ENCODE peak calls at places on chromosome 12, in eight cellular contexts. One of them, this sample, is unnamed. For H3K27me3, the result is how much of the 10 kb centered on the place peaks cover.

GRCh38 chr12:56872366-56872765 is 61.8 kb downstream of the SDR9C7 start:
- DNase-seq in pancreas: no peak
- DNase-seq in A673: no peak
- DNase-seq in ovary: no peak
- DNase-seq in colonic mucosa: no peak
- DNase-seq in cardiac muscle cell: no peak
- DNase-seq in RWPE2: no peak
- DNase-seq in H9: no peak
- DNase-seq in this sample: no peak

GRCh38 chr12:114186241-114187002 is 219.5 kb downstream of the TBX5 start:
- DNase-seq in ovary: no peak
- DNase-seq in cardiac muscle cell: no peak
- DNase-seq in colonic mucosa: no peak
- DNase-seq in A673: no peak
- DNase-seq in H9: peak
- DNase-seq in RWPE2: no peak
- DNase-seq in pancreas: no peak
- DNase-seq in this sample: no peak

GRCh38 chr12:116284401-116284800 is 6.9 kb upstream of the MED13L start:
- DNase-seq in colonic mucosa: no peak
- DNase-seq in cardiac muscle cell: no peak
- DNase-seq in A673: no peak
- DNase-seq in RWPE2: no peak
- DNase-seq in H9: no peak
- DNase-seq in ovary: no peak
- DNase-seq in pancreas: no peak
- DNase-seq in this sample: no peak

GRCh38 chr12:126704609-126705008 is 1562.4 kb upstream of the TMEM132C start:
- DNase-seq in A673: peak
- DNase-seq in RWPE2: no peak
- DNase-seq in colonic mucosa: no peak
- DNase-seq in cardiac muscle cell: no peak
- DNase-seq in ovary: no peak
- DNase-seq in pancreas: no peak
- DNase-seq in H9: no peak
- DNase-seq in this sample: no peak

GRCh38 chr12:116346751-116347150 is 69.3 kb upstream of the MED13L start:
- DNase-seq in cardiac muscle cell: no peak
- DNase-seq in pancreas: no peak
- DNase-seq in A673: peak
- DNase-seq in RWPE2: no peak
- DNase-seq in H9: no peak
- DNase-seq in colonic mucosa: no peak
- DNase-seq in ovary: peak
- DNase-seq in this sample: no peak

GRCh38 chr12:116604151-116604550 is 45.0 kb downstream of the MAP1LC3B2 start:
- DNase-seq in pancreas: no peak
- DNase-seq in ovary: no peak
- DNase-seq in colonic mucosa: no peak
- DNase-seq in A673: peak
- DNase-seq in H9: no peak
- DNase-seq in RWPE2: no peak
- DNase-seq in cardiac muscle cell: no peak
- DNase-seq in this sample: no peak

GRCh38 chr12:99959549-99960170 is 25.1 kb downstream of the ANKS1B start:
- DNase-seq in H9: no peak
- DNase-seq in ovary: no peak
- DNase-seq in cardiac muscle cell: no peak
- DNase-seq in RWPE2: no peak
- DNase-seq in A673: no peak
- DNase-seq in colonic mucosa: no peak
- DNase-seq in pancreas: no peak
- DNase-seq in this sample: no peak

GRCh38 chr12:49365542-49365941 is 1.7 kb upstream of the SPATS2 start:
- DNase-seq in colonic mucosa: no peak
- DNase-seq in pancreas: no peak
- DNase-seq in cardiac muscle cell: no peak
- DNase-seq in ovary: no peak
- DNase-seq in A673: no peak
- DNase-seq in H9: no peak
- DNase-seq in RWPE2: no peak
- DNase-seq in this sample: no peak

GRCh38 chr12:123120452-123121166 is 30.3 kb downstream of the PITPNM2 start:
- DNase-seq in H9: no peak
- DNase-seq in RWPE2: no peak
- DNase-seq in colonic mucosa: no peak
- DNase-seq in A673: no peak
- DNase-seq in pancreas: no peak
- DNase-seq in ovary: no peak
- DNase-seq in cardiac muscle cell: no peak
- DNase-seq in this sample: no peak

GRCh38 chr12:124496584-124496983 is 70.8 kb downstream of the NCOR2 start:
- DNase-seq in colonic mucosa: no peak
- DNase-seq in RWPE2: no peak
- DNase-seq in A673: no peak
- DNase-seq in pancreas: no peak
- DNase-seq in H9: no peak
- DNase-seq in cardiac muscle cell: no peak
- DNase-seq in ovary: no peak
- DNase-seq in this sample: no peak

GRCh38 chr12:65742481-65742971 is 81.8 kb upstream of the HMGA2 start:
- DNase-seq in RWPE2: no peak
- DNase-seq in colonic mucosa: no peak
- DNase-seq in H9: no peak
- DNase-seq in cardiac muscle cell: no peak
- DNase-seq in pancreas: no peak
- DNase-seq in ovary: peak
- DNase-seq in A673: peak
- DNase-seq in this sample: no peak

GRCh38 chr12:32947203-32947795 is 50.7 kb upstream of the PKP2 start:
- DNase-seq in cardiac muscle cell: peak
- DNase-seq in H9: no peak
- DNase-seq in A673: peak
- DNase-seq in colonic mucosa: no peak
- DNase-seq in pancreas: no peak
- DNase-seq in RWPE2: no peak
- DNase-seq in ovary: no peak
- DNase-seq in this sample: no peak

GRCh38 chr12:82176761-82177490 is 181.3 kb downstream of the CCDC59 start:
- DNase-seq in pancreas: no peak
- DNase-seq in RWPE2: no peak
- DNase-seq in cardiac muscle cell: no peak
- DNase-seq in ovary: no peak
- DNase-seq in colonic mucosa: no peak
- DNase-seq in H9: no peak
- DNase-seq in A673: no peak
- DNase-seq in this sample: no peak

GRCh38 chr12:78888583-78888982 is 24.0 kb downstream of the SYT1 start:
- DNase-seq in RWPE2: no peak
- DNase-seq in ovary: no peak
- DNase-seq in pancreas: no peak
- DNase-seq in cardiac muscle cell: no peak
- DNase-seq in colonic mucosa: no peak
- DNase-seq in A673: peak
- DNase-seq in H9: no peak
- DNase-seq in this sample: no peak

GRCh38 chr12:128091101-128091795 is 175.7 kb upstream of the TMEM132C start:
- DNase-seq in A673: no peak
- DNase-seq in H9: peak
- DNase-seq in RWPE2: no peak
- DNase-seq in pancreas: no peak
- DNase-seq in ovary: no peak
- DNase-seq in cardiac muscle cell: peak
- DNase-seq in colonic mucosa: no peak
- DNase-seq in this sample: no peak

GRCh38 chr12:43029971-43030370 is 440.4 kb upstream of the PRICKLE1 start:
- DNase-seq in H9: no peak
- DNase-seq in colonic mucosa: no peak
- DNase-seq in A673: no peak
- DNase-seq in pancreas: no peak
- DNase-seq in ovary: no peak
- DNase-seq in cardiac muscle cell: no peak
- DNase-seq in RWPE2: no peak
- DNase-seq in this sample: no peak

GRCh38 chr12:100337727-100338126 is 19.1 kb upstream of the SLC17A8 start:
- DNase-seq in RWPE2: no peak
- DNase-seq in A673: no peak
- DNase-seq in pancreas: no peak
- DNase-seq in ovary: no peak
- DNase-seq in H9: no peak
- DNase-seq in colonic mucosa: peak
- DNase-seq in cardiac muscle cell: no peak
- DNase-seq in this sample: no peak

DNA sequence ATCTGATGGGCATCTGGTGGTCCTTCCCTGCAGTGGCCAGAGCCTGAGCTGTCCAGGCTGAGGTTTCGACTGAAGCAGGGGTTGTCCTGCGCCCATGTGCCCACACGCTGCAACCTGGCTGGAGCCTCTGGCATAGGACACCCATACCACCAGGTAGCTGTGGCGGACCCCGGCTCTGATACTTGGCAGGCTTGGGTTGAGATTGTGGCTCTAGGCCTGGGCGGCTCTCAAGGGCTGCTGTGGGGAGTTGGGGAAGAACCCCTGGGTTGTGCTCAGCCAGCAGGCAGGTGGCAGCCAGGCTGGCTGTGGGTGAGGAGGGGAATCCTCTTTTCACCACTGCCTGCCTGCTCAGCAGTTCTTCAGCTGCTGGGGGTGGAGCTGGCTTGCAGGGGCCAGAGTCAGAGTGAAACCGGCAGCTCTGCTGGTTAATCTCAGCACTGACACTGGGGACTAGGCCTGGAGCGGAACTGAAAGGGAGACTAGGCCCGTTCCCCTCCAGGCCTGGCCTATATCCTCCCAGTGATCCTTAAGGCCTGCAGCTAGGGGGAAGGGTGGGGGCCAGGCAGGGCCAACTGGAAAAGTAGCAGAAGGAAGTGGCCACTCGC is 39.1 kb downstream of the SH2B3 start:
- DNase-seq in ovary: no peak
- DNase-seq in cardiac muscle cell: peak
- DNase-seq in H9: no peak
- DNase-seq in A673: peak
- DNase-seq in colonic mucosa: peak
- DNase-seq in RWPE2: no peak
- DNase-seq in pancreas: peak
- DNase-seq in this sample: peak
- TF ChIP-seq CTCF in ovary: no peak
- TF ChIP-seq CTCF in cardiac muscle cell: no peak
- TF ChIP-seq CTCF in H9: no peak
- TF ChIP-seq CTCF in A673: no peak
- TF ChIP-seq CTCF in colonic mucosa: no peak
- TF ChIP-seq CTCF in RWPE2: no peak
- TF ChIP-seq CTCF in pancreas: no peak
- TF ChIP-seq CTCF in this sample: peak

DNA sequence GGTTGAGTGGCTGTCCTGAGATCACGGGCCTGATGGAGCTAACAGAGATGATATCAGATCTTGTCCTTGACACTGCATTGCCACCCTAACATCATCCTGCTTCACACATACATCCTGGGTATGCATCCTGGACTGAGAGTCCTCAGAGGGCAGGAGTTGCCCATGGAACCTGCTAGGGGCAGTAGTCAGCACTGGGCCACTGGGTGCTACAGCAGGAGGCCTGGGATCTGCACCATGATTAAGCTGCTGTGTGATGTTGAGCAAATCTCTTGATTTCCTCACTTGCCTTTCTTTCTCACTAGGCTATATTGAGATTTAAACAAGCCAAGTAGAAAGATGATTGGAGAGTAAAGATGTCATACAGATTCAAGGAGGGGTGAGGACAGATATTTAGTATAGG is 22.1 kb upstream of the EIF4B start:
- DNase-seq in pancreas: no peak
- DNase-seq in A673: no peak
- DNase-seq in H9: no peak
- DNase-seq in RWPE2: no peak
- DNase-seq in cardiac muscle cell: no peak
- DNase-seq in colonic mucosa: no peak
- DNase-seq in ovary: no peak
- DNase-seq in this sample: no peak
- H3K27me3 ChIP-seq in pancreas: under half
- H3K27me3 ChIP-seq in A673: under half
- H3K27me3 ChIP-seq in H9: under half
- H3K27me3 ChIP-seq in RWPE2: under half
- H3K27me3 ChIP-seq in cardiac muscle cell: under half
- H3K27me3 ChIP-seq in colonic mucosa: under half
- H3K27me3 ChIP-seq in ovary: under half
- H3K27me3 ChIP-seq in this sample: under half

GRCh38 chr12:44960856-44961255 is 84.7 kb upstream of the NELL2 start:
- DNase-seq in RWPE2: no peak
- DNase-seq in cardiac muscle cell: no peak
- DNase-seq in ovary: no peak
- DNase-seq in H9: peak
- DNase-seq in colonic mucosa: no peak
- DNase-seq in A673: no peak
- DNase-seq in pancreas: no peak
- DNase-seq in this sample: peak
- TF ChIP-seq CTCF in RWPE2: no peak
- TF ChIP-seq CTCF in cardiac muscle cell: no peak
- TF ChIP-seq CTCF in ovary: no peak
- TF ChIP-seq CTCF in H9: peak
- TF ChIP-seq CTCF in colonic mucosa: no peak
- TF ChIP-seq CTCF in A673: no peak
- TF ChIP-seq CTCF in pancreas: no peak
- TF ChIP-seq CTCF in this sample: no peak

GRCh38 chr12:64530566-64530965 is 78.6 kb downstream of the TBK1 start:
- DNase-seq in pancreas: no peak
- DNase-seq in RWPE2: no peak
- DNase-seq in colonic mucosa: no peak
- DNase-seq in H9: no peak
- DNase-seq in cardiac muscle cell: no peak
- DNase-seq in ovary: no peak
- DNase-seq in A673: no peak
- DNase-seq in this sample: no peak

GRCh38 chr12:64525461-64526160 is 73.7 kb downstream of the TBK1 start:
- DNase-seq in H9: no peak
- DNase-seq in pancreas: no peak
- DNase-seq in ovary: no peak
- DNase-seq in colonic mucosa: no peak
- DNase-seq in A673: no peak
- DNase-seq in cardiac muscle cell: no peak
- DNase-seq in RWPE2: no peak
- DNase-seq in this sample: no peak

GRCh38 chr12:64528616-64529015 is 76.7 kb downstream of the TBK1 start:
- DNase-seq in pancreas: no peak
- DNase-seq in ovary: no peak
- DNase-seq in RWPE2: no peak
- DNase-seq in colonic mucosa: no peak
- DNase-seq in cardiac muscle cell: no peak
- DNase-seq in A673: no peak
- DNase-seq in H9: no peak
- DNase-seq in this sample: no peak

GRCh38 chr12:64522807-64523206 is 70.9 kb downstream of the TBK1 start:
- DNase-seq in ovary: no peak
- DNase-seq in H9: no peak
- DNase-seq in cardiac muscle cell: no peak
- DNase-seq in colonic mucosa: no peak
- DNase-seq in RWPE2: no peak
- DNase-seq in A673: no peak
- DNase-seq in pancreas: no peak
- DNase-seq in this sample: no peak

GRCh38 chr12:64526859-64527258 is 74.9 kb downstream of the TBK1 start:
- DNase-seq in H9: no peak
- DNase-seq in ovary: no peak
- DNase-seq in A673: no peak
- DNase-seq in colonic mucosa: no peak
- DNase-seq in cardiac muscle cell: no peak
- DNase-seq in RWPE2: no peak
- DNase-seq in pancreas: no peak
- DNase-seq in this sample: no peak
- H3K27me3 ChIP-seq in H9: under half
- H3K27me3 ChIP-seq in ovary: under half
- H3K27me3 ChIP-seq in A673: under half
- H3K27me3 ChIP-seq in colonic mucosa: under half
- H3K27me3 ChIP-seq in cardiac muscle cell: under half
- H3K27me3 ChIP-seq in RWPE2: under half
- H3K27me3 ChIP-seq in pancreas: under half
- H3K27me3 ChIP-seq in this sample: under half

This sample was measured in psoas muscle.